ENCODE peak calls at places on chromosomes 1 and 21, in eight cellular contexts. H is psoas muscle, Q is tibial artery, Y is foreskin fibroblast, D is fibroblast of lung, E is RWPE1, C is Panc1, T is MM.1S. K is an unnamed sample.
A peak's percentile ranks its signal among the peaks of the same experiment; 100 is the strongest.

GRCh38 chr1:53107570-53108322 is 34.7 kb downstream of the SLC1A7 start:
- DNase-seq in C (peak; percentile 25), T (no peak), H (no peak), E (no peak), D (peak; percentile 74), Q (no peak), Y (peak; percentile 74), K (peak; percentile 81)

GRCh38 chr1:4549933-4550332 is 104.5 kb upstream of the AJAP1 start:
- DNase-seq in H (no peak), Q (no peak), T (no peak), D (no peak), E (peak; percentile 16), Y (no peak), C (no peak), K (no peak)

GRCh38 chr1:2443285-2444137 is 31.1 kb upstream of the PEX10 start:
- DNase-seq in Y (no peak), C (no peak), Q (no peak), E (no peak), H (no peak), D (no peak), T (no peak), K (no peak)

GRCh38 chr1:229093546-229094336 is 177.2 kb upstream of the RAB4A start:
- DNase-seq in E (peak; percentile 65), Q (no peak), T (no peak), Y (no peak), H (no peak), C (no peak), D (no peak), K (no peak)

GRCh38 chr1:63723618-63724017 is 50.2 kb upstream of the ROR1 start:
- DNase-seq in C (no peak), D (peak; percentile 53), E (no peak), H (no peak), Q (no peak), Y (peak; percentile 26), T (no peak), K (no peak)

GRCh38 chr1:53590104-53590503 is 130.9 kb downstream of the DMRTB1 start:
- DNase-seq in Y (no peak), E (no peak), D (no peak), T (no peak), H (no peak), C (no peak), Q (peak; percentile 46), K (no peak)

GRCh38 chr1:231028676-231029075 is 11.4 kb downstream of the FAM89A start:
- DNase-seq in T (no peak), E (no peak), H (no peak), Y (no peak), D (no peak), C (no peak), Q (no peak), K (no peak)

GRCh38 chr1:64864018-64864945 is 102.1 kb downstream of the JAK1 start:
- DNase-seq in E (no peak), T (peak; percentile 95), Y (no peak), D (peak; percentile 3), C (no peak), Q (peak; percentile 76), H (peak; percentile 81), K (no peak)

GRCh38 chr1:204307334-204307883 is 52.3 kb downstream of the PLEKHA6 start:
- DNase-seq in E (no peak), H (no peak), Q (no peak), Y (peak; percentile 51), T (no peak), D (peak; percentile 73), C (no peak), K (peak; percentile 36)

GRCh38 chr1:201876148-201876547 is 12.6 kb upstream of the SHISA4 start:
- DNase-seq in H (no peak), T (no peak), Q (no peak), D (no peak), E (no peak), C (no peak), Y (no peak), K (no peak)

GRCh38 chr1:1996207-1996651 is 7.4 kb downstream of the CFAP74 start:
- DNase-seq in T (no peak), E (no peak), Y (no peak), C (no peak), Q (no peak), D (peak; percentile 44), H (no peak), K (no peak)

DNA sequence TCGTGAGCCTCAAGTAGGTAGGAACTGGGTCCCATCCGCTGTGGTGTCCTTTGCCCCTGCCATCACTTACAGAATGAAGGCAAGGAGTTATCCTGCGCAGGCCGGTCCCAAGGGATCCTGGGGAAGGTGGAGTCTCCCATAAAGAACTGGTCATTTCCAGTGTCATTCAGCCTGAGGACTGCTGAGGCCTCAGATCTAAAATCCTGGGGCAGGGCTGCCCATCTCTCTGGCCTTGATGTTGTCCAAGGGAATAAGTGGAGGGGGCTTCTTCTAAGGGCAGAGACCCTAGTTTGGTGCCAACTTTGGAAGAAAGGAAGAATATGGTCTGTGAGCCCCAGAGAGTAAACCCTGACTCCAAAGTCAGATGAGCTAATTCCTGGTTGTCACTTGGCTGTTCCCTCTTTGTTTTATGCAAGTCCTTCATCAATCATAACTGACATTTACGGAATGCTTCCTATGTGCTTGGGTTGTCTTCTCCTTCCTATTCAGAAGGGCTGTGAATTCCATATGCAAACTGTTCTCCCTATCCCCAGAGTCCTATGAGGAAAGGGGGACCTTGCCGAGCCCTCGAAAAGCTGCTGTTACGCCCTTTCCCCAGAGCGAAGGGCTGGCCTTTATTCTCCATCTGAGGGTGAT is 6.9 kb downstream of the IFI6 start:
- DNase-seq in E (no peak), H (no peak), D (no peak), Y (no peak), C (no peak), T (no peak), Q (peak; percentile 48), K (no peak)
- TF ChIP-seq CTCF in E (no peak), H (no peak), D (no peak), Y (no peak), C (no peak), T (no peak), Q (no peak), K (no peak)

DNA sequence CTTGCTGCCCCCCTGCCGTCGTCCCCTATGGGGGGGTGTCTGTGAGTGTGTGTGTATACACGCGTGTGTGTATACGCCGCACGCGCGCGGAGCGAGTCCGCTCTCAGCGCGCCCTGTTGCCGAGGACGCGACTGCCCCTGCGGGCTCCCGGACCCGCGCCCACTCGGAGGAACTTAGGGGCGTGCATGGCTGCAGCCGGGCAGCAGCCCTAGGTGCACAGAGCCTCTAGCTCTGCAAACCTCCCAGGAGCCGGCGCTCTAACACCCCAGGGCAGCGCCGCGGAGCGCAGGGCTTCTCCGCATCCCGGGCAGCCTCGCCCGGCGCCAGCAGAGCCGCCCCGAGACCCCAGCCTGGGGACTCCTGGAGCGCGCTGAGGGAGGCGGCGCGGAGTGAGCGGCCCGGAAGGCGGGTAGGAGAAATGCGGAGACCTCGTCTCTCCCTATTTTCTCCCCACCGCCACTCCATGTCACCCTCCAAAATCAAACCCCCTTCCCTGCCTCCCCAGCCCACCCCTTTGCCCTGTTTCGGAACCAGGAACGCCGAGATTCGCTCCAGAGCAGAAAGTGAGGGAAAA is 574 bp downstream of the ITPKB start:
- DNase-seq in H (peak; percentile 74), Y (peak; percentile 18), T (peak; percentile 63), D (peak; percentile 44), Q (peak; percentile 72), C (no peak), E (peak; percentile 47), K (no peak)
- TF ChIP-seq CTCF in H (peak; percentile 5), Y (peak; percentile 10), T (peak; percentile 8), D (no peak), Q (no peak), C (peak; percentile 28), E (no peak), K (peak; percentile 3)

DNA sequence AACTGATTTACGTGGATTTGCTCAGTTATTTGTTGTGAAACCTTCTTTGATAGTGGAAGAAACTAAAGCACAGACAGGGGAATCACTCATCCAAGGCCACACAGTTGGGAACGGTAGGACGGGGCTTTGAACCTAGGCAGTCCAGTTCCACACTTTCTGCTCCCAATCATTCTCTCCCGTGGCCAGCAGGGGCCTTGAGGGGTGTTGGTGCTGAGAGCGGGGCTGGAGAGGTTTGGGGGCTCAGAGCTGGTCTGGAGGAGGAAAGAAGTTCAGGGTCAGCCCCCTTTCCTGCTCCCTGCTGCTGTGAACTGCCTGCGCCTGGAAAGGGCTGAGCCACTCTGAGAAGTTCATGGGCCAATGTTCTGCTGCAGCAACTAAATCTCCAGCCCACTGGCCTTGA is 31.4 kb upstream of the ACTL8 start:
- DNase-seq in H (no peak), E (no peak), D (no peak), Y (no peak), Q (no peak), T (no peak), C (no peak), K (no peak)
- TF ChIP-seq CTCF in H (no peak), E (no peak), D (no peak), Y (no peak), Q (no peak), T (no peak), C (no peak), K (no peak)

GRCh38 chr1:179953974-179954493 is 576 bp upstream of the CEP350 start:
- DNase-seq in H (no peak), T (peak; percentile 70), D (no peak), Q (no peak), Y (peak; percentile 44), E (no peak), C (no peak), K (no peak)
- TF ChIP-seq CTCF in H (peak; percentile 21), T (peak; percentile 57), D (no peak), Q (no peak), Y (no peak), E (no peak), C (peak; percentile 50), K (peak; percentile 23)

GRCh38 chr1:112744019-112744578 is 29.0 kb upstream of the PPM1J start:
- DNase-seq in Q (no peak), T (no peak), E (no peak), C (no peak), D (peak; percentile 50), H (no peak), Y (peak; percentile 64), K (no peak)
- TF ChIP-seq CTCF in Q (peak; percentile 22), T (no peak), E (peak; percentile 19), C (peak; percentile 61), D (peak; percentile 47), H (peak; percentile 12), Y (peak; percentile 72), K (peak; percentile 62)

DNA sequence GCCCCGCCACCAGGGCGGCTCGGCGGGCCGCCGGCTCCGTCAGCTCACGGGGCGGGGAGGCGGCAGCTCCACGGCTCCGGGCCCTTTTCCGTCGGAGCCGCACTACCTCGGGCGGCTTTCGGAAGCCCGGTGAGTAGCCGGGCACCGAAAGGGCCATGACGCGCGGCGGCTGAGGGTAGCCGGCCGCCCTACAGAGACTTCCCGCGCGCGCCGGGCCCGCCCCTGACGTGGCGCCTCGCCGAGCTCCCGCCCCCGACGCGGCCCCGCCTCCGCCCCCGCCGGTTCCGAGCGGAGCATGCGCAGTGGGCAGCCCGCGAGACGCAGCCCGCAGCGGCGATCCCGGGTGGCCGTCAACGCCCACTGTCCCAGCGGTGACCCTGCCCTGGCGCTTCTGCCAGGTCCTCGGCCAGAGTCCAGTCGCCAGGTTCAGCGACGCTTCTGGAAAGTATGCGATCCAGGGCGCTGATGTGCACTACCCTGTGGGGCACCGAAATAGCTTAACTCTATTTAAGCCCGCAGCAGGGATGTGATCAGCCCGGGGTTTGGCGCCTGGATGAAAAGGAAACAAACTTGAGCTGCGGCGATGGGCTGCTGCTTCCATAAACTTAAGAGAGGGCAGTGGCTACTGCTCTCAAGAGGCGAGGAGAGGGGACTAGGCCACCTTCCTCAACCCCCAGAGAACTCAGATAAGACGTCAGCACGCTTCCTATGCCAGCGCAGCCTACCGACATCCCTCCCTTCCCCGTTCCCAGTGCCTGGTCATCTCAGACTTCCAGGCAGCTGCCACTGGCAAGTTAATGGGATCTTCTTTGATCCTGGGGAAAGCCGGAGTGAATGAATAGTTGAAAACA is at the start of gene DONSON:
- DNase-seq in H (peak; percentile 96), Q (peak; percentile 91), T (peak; percentile 94), D (peak; percentile 73), C (peak; percentile 38), Y (peak; percentile 74), E (peak; percentile 96), K (peak; percentile 52)
- TF ChIP-seq CTCF in H (no peak), Q (no peak), T (no peak), D (no peak), C (no peak), Y (no peak), E (no peak), K (no peak)

K was measured in AG09319.